ENCODE peak calls at places on chromosomes 6 and 20, in seven cellular contexts. B is colonic mucosa; L is ACHN; V is LHCN-M2; S is A172; N is T-helper 2 cell; M is stimulated activated CD4-positive, alpha-beta T cell treated with anti-CD3 and anti-CD28 coated beads, TNF-alpha, amount 100 ng/mL, for 4 hours. F is an unnamed sample.

GRCh38 chr6:52496609-52497008 is 76.5 kb downstream of the EFHC1 start:
- DNase-seq in B (no peak), L (no peak), V (no peak), S (no peak), N (peak), M (no peak), F (no peak)

GRCh38 chr6:169969372-169970099 is 218.1 kb downstream of the ERMARD start:
- DNase-seq in B (no peak), L (no peak), V (no peak), S (no peak), N (no peak), M (no peak), F (no peak)

GRCh38 chr6:34955447-34955846 is 66.4 kb downstream of the ANKS1A start:
- DNase-seq in B (no peak), L (no peak), V (no peak), S (no peak), N (no peak), M (no peak), F (no peak)

GRCh38 chr6:54481096-54481495 is 172.9 kb downstream of the TINAG start:
- DNase-seq in B (peak), L (no peak), V (no peak), S (no peak), N (no peak), M (no peak), F (no peak)

GRCh38 chr6:152052061-152052460 is 244.6 kb downstream of the ESR1 start:
- DNase-seq in B (no peak), L (no peak), V (no peak), S (no peak), N (no peak), M (no peak), F (no peak)

GRCh38 chr6:75201901-75202672 is 3.8 kb downstream of the COL12A1 start:
- DNase-seq in B (no peak), L (peak), V (no peak), S (no peak), N (no peak), M (no peak), F (no peak)

GRCh38 chr6:169997187-169997929 is 245.9 kb downstream of the ERMARD start:
- DNase-seq in B (no peak), L (no peak), V (no peak), S (no peak), N (no peak), M (no peak), F (no peak)

GRCh38 chr20:63186528-63187316 is 29.2 kb downstream of the YTHDF1 start:
- DNase-seq in B (peak), L (peak), V (no peak), S (peak), N (no peak), M (no peak), F (no peak)

GRCh38 chr6:142226731-142227130 is 75.1 kb upstream of the ADGRG6 start:
- DNase-seq in B (no peak), L (no peak), V (no peak), S (no peak), N (no peak), M (no peak), F (no peak)

GRCh38 chr6:90072501-90072900 is 178.2 kb downstream of the GJA10 start:
- DNase-seq in B (no peak), L (no peak), V (no peak), S (no peak), N (no peak), M (no peak), F (no peak)

GRCh38 chr20:56249244-56249955 is 868 bp downstream of the MC3R start:
- DNase-seq in B (peak), L (peak), V (no peak), S (peak), N (peak), M (no peak), F (no peak)

GRCh38 chr6:53811082-53811481 is 16.3 kb downstream of the LRRC1 start:
- DNase-seq in B (peak), L (no peak), V (no peak), S (peak), N (peak), M (no peak), F (no peak)

GRCh38 chr6:43060034-43060754 is 763 bp downstream of the KLC4 start:
- DNase-seq in B (peak), L (peak), V (no peak), S (peak), N (no peak), M (no peak), F (peak)

GRCh38 chr6:88561974-88562736 is 396.0 kb upstream of the CNR1 start:
- DNase-seq in B (no peak), L (no peak), V (no peak), S (no peak), N (no peak), M (no peak), F (no peak)

GRCh38 chr20:52937701-52938100 is 34.5 kb upstream of the TSHZ2 start:
- DNase-seq in B (no peak), L (peak), V (no peak), S (no peak), N (no peak), M (no peak), F (peak)